ENCODE peak calls at places on chromosomes 7 and 10, in nine cellular contexts. One of them, this sample, is unnamed.
A peak's percentile ranks its signal among the peaks of the same experiment; 100 is the strongest.

GRCh38 chr7:94289071-94289470 is 105.6 kb upstream of the COL1A2 start:
- DNase-seq in occipital lobe: no peak
- DNase-seq in GM04504: peak; percentile 82
- DNase-seq in cardiac fibroblast: peak; percentile 93
- DNase-seq in activated CD4-positive, CD25-positive, alpha-beta regulatory T cell treated with anti-CD3 and anti-CD28 coated beads, Interleukin-2, amount 50 U/mL, for 72 hours: no peak
- DNase-seq in B cell: no peak
- DNase-seq in sigmoid colon: peak; percentile 88
- DNase-seq in iPS-NIHi11: peak; percentile 76
- DNase-seq in stimulated activated CD4-positive, alpha-beta T cell treated with anti-CD3 and anti-CD28 coated beads, Interleukin-12 subunit alpha, Interleukin-12 subunit beta, amount 100 ng/mL, for 4 hours: no peak
- DNase-seq in this sample: peak; percentile 81

GRCh38 chr7:120402368-120402767 is 129.4 kb downstream of the KCND2 start:
- DNase-seq in iPS-NIHi11: no peak
- DNase-seq in occipital lobe: no peak
- DNase-seq in sigmoid colon: no peak
- DNase-seq in activated CD4-positive, CD25-positive, alpha-beta regulatory T cell treated with anti-CD3 and anti-CD28 coated beads, Interleukin-2, amount 50 U/mL, for 72 hours: no peak
- DNase-seq in cardiac fibroblast: peak; percentile 27
- DNase-seq in B cell: no peak
- DNase-seq in GM04504: no peak
- DNase-seq in stimulated activated CD4-positive, alpha-beta T cell treated with anti-CD3 and anti-CD28 coated beads, Interleukin-12 subunit alpha, Interleukin-12 subunit beta, amount 100 ng/mL, for 4 hours: no peak
- DNase-seq in this sample: no peak

GRCh38 chr10:43151371-43151770 is 13.1 kb downstream of the CSGALNACT2 start:
- DNase-seq in GM04504: no peak
- DNase-seq in B cell: no peak
- DNase-seq in sigmoid colon: no peak
- DNase-seq in occipital lobe: no peak
- DNase-seq in stimulated activated CD4-positive, alpha-beta T cell treated with anti-CD3 and anti-CD28 coated beads, Interleukin-12 subunit alpha, Interleukin-12 subunit beta, amount 100 ng/mL, for 4 hours: no peak
- DNase-seq in iPS-NIHi11: no peak
- DNase-seq in activated CD4-positive, CD25-positive, alpha-beta regulatory T cell treated with anti-CD3 and anti-CD28 coated beads, Interleukin-2, amount 50 U/mL, for 72 hours: no peak
- DNase-seq in cardiac fibroblast: peak; percentile 57
- DNase-seq in this sample: no peak

GRCh38 chr7:112271162-112271561 is 64.7 kb downstream of the ZNF277 start:
- DNase-seq in B cell: no peak
- DNase-seq in iPS-NIHi11: no peak
- DNase-seq in cardiac fibroblast: no peak
- DNase-seq in occipital lobe: no peak
- DNase-seq in GM04504: no peak
- DNase-seq in activated CD4-positive, CD25-positive, alpha-beta regulatory T cell treated with anti-CD3 and anti-CD28 coated beads, Interleukin-2, amount 50 U/mL, for 72 hours: no peak
- DNase-seq in stimulated activated CD4-positive, alpha-beta T cell treated with anti-CD3 and anti-CD28 coated beads, Interleukin-12 subunit alpha, Interleukin-12 subunit beta, amount 100 ng/mL, for 4 hours: no peak
- DNase-seq in sigmoid colon: no peak
- DNase-seq in this sample: no peak

GRCh38 chr10:73910764-73911552 is at the start of gene PLAU:
- DNase-seq in B cell: peak; percentile 68
- DNase-seq in stimulated activated CD4-positive, alpha-beta T cell treated with anti-CD3 and anti-CD28 coated beads, Interleukin-12 subunit alpha, Interleukin-12 subunit beta, amount 100 ng/mL, for 4 hours: peak; percentile 33
- DNase-seq in iPS-NIHi11: peak; percentile 89
- DNase-seq in cardiac fibroblast: no peak
- DNase-seq in activated CD4-positive, CD25-positive, alpha-beta regulatory T cell treated with anti-CD3 and anti-CD28 coated beads, Interleukin-2, amount 50 U/mL, for 72 hours: peak; percentile 40
- DNase-seq in sigmoid colon: peak; percentile 74
- DNase-seq in occipital lobe: no peak
- DNase-seq in GM04504: no peak
- DNase-seq in this sample: no peak

GRCh38 chr10:72954596-72955569 is at the start of gene PLA2G12B:
- DNase-seq in B cell: no peak
- DNase-seq in GM04504: no peak
- DNase-seq in occipital lobe: no peak
- DNase-seq in iPS-NIHi11: no peak
- DNase-seq in activated CD4-positive, CD25-positive, alpha-beta regulatory T cell treated with anti-CD3 and anti-CD28 coated beads, Interleukin-2, amount 50 U/mL, for 72 hours: no peak
- DNase-seq in sigmoid colon: no peak
- DNase-seq in cardiac fibroblast: no peak
- DNase-seq in stimulated activated CD4-positive, alpha-beta T cell treated with anti-CD3 and anti-CD28 coated beads, Interleukin-12 subunit alpha, Interleukin-12 subunit beta, amount 100 ng/mL, for 4 hours: no peak
- DNase-seq in this sample: no peak

GRCh38 chr7:21367081-21367480 is 60.8 kb upstream of the SP4 start:
- DNase-seq in sigmoid colon: no peak
- DNase-seq in stimulated activated CD4-positive, alpha-beta T cell treated with anti-CD3 and anti-CD28 coated beads, Interleukin-12 subunit alpha, Interleukin-12 subunit beta, amount 100 ng/mL, for 4 hours: no peak
- DNase-seq in occipital lobe: no peak
- DNase-seq in B cell: no peak
- DNase-seq in iPS-NIHi11: no peak
- DNase-seq in activated CD4-positive, CD25-positive, alpha-beta regulatory T cell treated with anti-CD3 and anti-CD28 coated beads, Interleukin-2, amount 50 U/mL, for 72 hours: no peak
- DNase-seq in GM04504: no peak
- DNase-seq in cardiac fibroblast: no peak
- DNase-seq in this sample: no peak

GRCh38 chr7:156456503-156457115 is 184.0 kb upstream of the RNF32 start:
- DNase-seq in cardiac fibroblast: no peak
- DNase-seq in sigmoid colon: no peak
- DNase-seq in iPS-NIHi11: no peak
- DNase-seq in occipital lobe: no peak
- DNase-seq in stimulated activated CD4-positive, alpha-beta T cell treated with anti-CD3 and anti-CD28 coated beads, Interleukin-12 subunit alpha, Interleukin-12 subunit beta, amount 100 ng/mL, for 4 hours: no peak
- DNase-seq in GM04504: no peak
- DNase-seq in B cell: no peak
- DNase-seq in activated CD4-positive, CD25-positive, alpha-beta regulatory T cell treated with anti-CD3 and anti-CD28 coated beads, Interleukin-2, amount 50 U/mL, for 72 hours: no peak
- DNase-seq in this sample: no peak

GRCh38 chr10:130021373-130021950 is 57.4 kb upstream of the EBF3 start:
- DNase-seq in stimulated activated CD4-positive, alpha-beta T cell treated with anti-CD3 and anti-CD28 coated beads, Interleukin-12 subunit alpha, Interleukin-12 subunit beta, amount 100 ng/mL, for 4 hours: no peak
- DNase-seq in iPS-NIHi11: no peak
- DNase-seq in B cell: no peak
- DNase-seq in activated CD4-positive, CD25-positive, alpha-beta regulatory T cell treated with anti-CD3 and anti-CD28 coated beads, Interleukin-2, amount 50 U/mL, for 72 hours: no peak
- DNase-seq in occipital lobe: no peak
- DNase-seq in GM04504: peak; percentile 89
- DNase-seq in sigmoid colon: no peak
- DNase-seq in cardiac fibroblast: peak; percentile 71
- DNase-seq in this sample: peak; percentile 93

This sample was measured in fibroblast of gingiva.